ENCODE peak calls at places on chromosomes 13 and 19, in six cellular contexts. W is GM19239; G is body of pancreas; B is fibroblast of the conjunctiva; D is endothelial cell; V is activated CD4-positive, CD25-positive, alpha-beta regulatory T cell. U is an unnamed sample.

GRCh38 chr13:67736646-67737420 is 506.7 kb upstream of the PCDH9 start:
- DNase-seq in W (no peak), G (no peak), B (peak), D (peak), V (no peak), U (no peak)

GRCh38 chr19:28468701-28469459 is 744.1 kb downstream of the UQCRFS1 start:
- DNase-seq in W (no peak), G (peak), B (no peak), D (no peak), V (no peak), U (no peak)

GRCh38 chr19:18366027-18366435 is 19.9 kb upstream of the GDF15 start:
- DNase-seq in W (no peak), G (no peak), B (no peak), D (no peak), V (no peak), U (no peak)

GRCh38 chr19:18465964-18466339 is 28.0 kb upstream of the ISYNA1 start:
- DNase-seq in W (no peak), G (no peak), B (no peak), D (no peak), V (no peak), U (no peak)

GRCh38 chr19:44927746-44928145 is 13.3 kb downstream of the APOC1 start:
- DNase-seq in W (no peak), G (no peak), B (no peak), D (no peak), V (no peak), U (no peak)

GRCh38 chr13:23554000-23554399 is 16.2 kb upstream of the TNFRSF19 start:
- DNase-seq in W (no peak), G (no peak), B (no peak), D (no peak), V (no peak), U (no peak)

GRCh38 chr19:46394398-46394797 is 19.0 kb downstream of the CCDC8 start:
- DNase-seq in W (no peak), G (no peak), B (no peak), D (no peak), V (no peak), U (no peak)

GRCh38 chr13:106349080-106349841 is 186.2 kb downstream of the EFNB2 start:
- DNase-seq in W (no peak), G (no peak), B (no peak), D (peak), V (no peak), U (no peak)

GRCh38 chr19:10625003-10625761 is at the start of gene SLC44A2:
- DNase-seq in W (no peak), G (peak), B (peak), D (peak), V (no peak), U (no peak)

GRCh38 chr13:34026308-34026707 is 208.4 kb downstream of the RFC3 start:
- DNase-seq in W (no peak), G (no peak), B (no peak), D (no peak), V (no peak), U (no peak)

GRCh38 chr13:58625703-58626389 is 994.3 kb downstream of the PCDH17 start:
- DNase-seq in W (no peak), G (no peak), B (no peak), D (no peak), V (no peak), U (no peak)

GRCh38 chr13:26867451-26868067 is 107.0 kb upstream of the GPR12 start:
- DNase-seq in W (no peak), G (no peak), B (no peak), D (peak), V (no peak), U (no peak)

GRCh38 chr19:46372901-46373572 is 26.1 kb downstream of the PPP5C start:
- DNase-seq in W (no peak), G (peak), B (no peak), D (peak), V (no peak), U (no peak)

GRCh38 chr13:23470706-23471610 is 37.5 kb upstream of the SACS start:
- DNase-seq in W (no peak), G (no peak), B (no peak), D (no peak), V (no peak), U (no peak)

GRCh38 chr19:30393729-30394480 is 21.7 kb downstream of the ZNF536 start:
- DNase-seq in W (no peak), G (no peak), B (no peak), D (no peak), V (no peak), U (no peak)

GRCh38 chr13:33281951-33282595 is 3.5 kb downstream of the STARD13 start:
- DNase-seq in W (no peak), G (no peak), B (no peak), D (no peak), V (no peak), U (no peak)

GRCh38 chr19:42270346-42271044 is 1.4 kb downstream of the CIC start:
- DNase-seq in W (peak), G (peak), B (no peak), D (no peak), V (peak), U (no peak)

GRCh38 chr13:76865996-76866503 is 20.2 kb downstream of the KCTD12 start:
- DNase-seq in W (no peak), G (no peak), B (no peak), D (no peak), V (no peak), U (no peak)

U was measured in GM12864.